ENCODE peak calls at places on chromosomes 16 and 17, in eight cellular contexts. B, H, W, P, V, X, M and J are unnamed samples.

GRCh38 chr16:89358030-89359005 is 132.0 kb downstream of the ANKRD11 start:
- DNase-seq in B (no peak), H (no peak), W (no peak), P (no peak), V (no peak), X (no peak), M (no peak), J (no peak)

GRCh38 chr17:29005936-29006438 is at the start of gene SEZ6:
- DNase-seq in B (peak; percentile 85), H (peak; percentile 58), W (no peak), P (peak; percentile 44), V (peak; percentile 74), X (peak; percentile 38), M (peak; percentile 75), J (peak; percentile 75)

GRCh38 chr16:72958522-72959076 is 89.3 kb downstream of the ZFHX3 start:
- DNase-seq in B (no peak), H (no peak), W (no peak), P (no peak), V (no peak), X (peak; percentile 15), M (no peak), J (no peak)

GRCh38 chr17:2395258-2396170 is 5.3 kb downstream of the MNT start:
- DNase-seq in B (no peak), H (no peak), W (no peak), P (peak; percentile 30), V (peak; percentile 55), X (no peak), M (no peak), J (peak; percentile 59)

GRCh38 chr16:19860146-19861030 is 24.3 kb downstream of the GPRC5B start:
- DNase-seq in B (peak; percentile 69), H (no peak), W (no peak), P (no peak), V (no peak), X (no peak), M (no peak), J (no peak)

GRCh38 chr16:740764-741505 is at the start of gene CIAO3:
- DNase-seq in B (peak; percentile 95), H (peak; percentile 96), W (peak; percentile 60), P (peak; percentile 79), V (peak; percentile 90), X (peak; percentile 78), M (peak; percentile 91), J (peak; percentile 92)

GRCh38 chr16:80986557-80986956 is 20.1 kb downstream of the CMC2 start:
- DNase-seq in B (no peak), H (no peak), W (no peak), P (no peak), V (no peak), X (no peak), M (no peak), J (no peak)

GRCh38 chr16:58011652-58012051 is 10.4 kb downstream of the USB1 start:
- DNase-seq in B (peak; percentile 63), H (no peak), W (no peak), P (peak; percentile 41), V (no peak), X (no peak), M (no peak), J (no peak)

GRCh38 chr17:47649972-47650524 is 329 bp downstream of the KPNB1 start:
- DNase-seq in B (no peak), H (no peak), W (no peak), P (no peak), V (peak; percentile 72), X (no peak), M (no peak), J (no peak)

GRCh38 chr16:58222532-58223316 is 24.8 kb upstream of the CSNK2A2 start:
- DNase-seq in B (peak; percentile 6), H (peak; percentile 72), W (no peak), P (peak; percentile 51), V (peak; percentile 91), X (no peak), M (no peak), J (no peak)

GRCh38 chr17:3036800-3037199 is 26.6 kb downstream of the OR1D5 start:
- DNase-seq in B (no peak), H (no peak), W (no peak), P (no peak), V (no peak), X (no peak), M (no peak), J (no peak)

GRCh38 chr16:25297151-25297787 is 39.6 kb upstream of the ZKSCAN2 start:
- DNase-seq in B (no peak), H (no peak), W (no peak), P (no peak), V (no peak), X (no peak), M (no peak), J (no peak)

GRCh38 chr17:15454328-15454727 is 13.1 kb downstream of the CDRT4 start:
- DNase-seq in B (no peak), H (no peak), W (no peak), P (no peak), V (no peak), X (no peak), M (no peak), J (no peak)

GRCh38 chr17:61647044-61647443 is 56.0 kb upstream of the NACA2 start:
- DNase-seq in B (peak; percentile 74), H (no peak), W (no peak), P (no peak), V (no peak), X (no peak), M (no peak), J (no peak)

GRCh38 chr16:13342675-13343074 is 441.3 kb downstream of the SHISA9 start:
- DNase-seq in B (no peak), H (no peak), W (no peak), P (no peak), V (no peak), X (no peak), M (no peak), J (no peak)

GRCh38 chr16:86727131-86727530 is 148.8 kb downstream of the FOXL1 start:
- DNase-seq in B (no peak), H (no peak), W (no peak), P (no peak), V (no peak), X (no peak), M (no peak), J (no peak)

GRCh38 chr17:20944014-20944905 is 98.6 kb downstream of the USP22 start:
- DNase-seq in B (no peak), H (peak; percentile 66), W (no peak), P (peak; percentile 37), V (peak; percentile 85), X (no peak), M (no peak), J (peak; percentile 87)

GRCh38 chr17:9862949-9863348 is 37.2 kb downstream of the GLP2R start:
- DNase-seq in B (no peak), H (no peak), W (no peak), P (no peak), V (no peak), X (no peak), M (no peak), J (no peak)

GRCh38 chr17:48100591-48101011 is 677 bp downstream of the CBX1 start:
- DNase-seq in B (peak; percentile 78), H (peak; percentile 73), W (no peak), P (peak; percentile 54), V (peak; percentile 66), X (peak; percentile 41), M (peak; percentile 79), J (no peak)

GRCh38 chr16:88700636-88701482 is 5.3 kb downstream of the RNF166 start:
- DNase-seq in B (peak; percentile 66), H (no peak), W (peak; percentile 64), P (peak; percentile 91), V (peak; percentile 88), X (peak; percentile 92), M (peak; percentile 93), J (peak; percentile 44)

DNA sequence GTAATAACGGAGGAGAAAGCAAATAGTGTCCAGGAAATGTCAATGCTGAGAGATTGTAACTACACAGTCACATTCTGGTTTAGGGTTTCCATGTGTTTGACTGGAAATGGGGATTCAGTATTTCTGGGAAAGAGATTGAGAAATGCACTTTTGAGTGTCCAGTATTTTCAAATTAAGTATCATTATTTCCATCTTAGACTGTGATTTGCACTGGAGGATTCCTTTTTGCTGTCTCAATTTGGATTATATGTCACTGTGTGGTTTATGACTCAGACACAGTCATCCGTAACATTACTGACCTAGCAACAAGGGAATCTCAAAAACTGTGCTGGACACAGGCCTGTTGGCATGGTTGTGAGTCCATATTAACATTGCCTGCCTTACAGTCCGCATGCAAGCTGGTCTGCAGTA is 681.4 kb downstream of the CDH11 start:
- DNase-seq in B (peak; percentile 95), H (no peak), W (no peak), P (peak; percentile 9), V (no peak), X (peak; percentile 27), M (peak; percentile 62), J (no peak)
- H3K4me3 ChIP-seq in B (peak overlapping the region; percentile 45), H (no peak overlapping the region), W (no peak overlapping the region), P (no peak overlapping the region), V (no peak overlapping the region), X (no peak overlapping the region), M (no peak overlapping the region), J (no peak overlapping the region)

DNA sequence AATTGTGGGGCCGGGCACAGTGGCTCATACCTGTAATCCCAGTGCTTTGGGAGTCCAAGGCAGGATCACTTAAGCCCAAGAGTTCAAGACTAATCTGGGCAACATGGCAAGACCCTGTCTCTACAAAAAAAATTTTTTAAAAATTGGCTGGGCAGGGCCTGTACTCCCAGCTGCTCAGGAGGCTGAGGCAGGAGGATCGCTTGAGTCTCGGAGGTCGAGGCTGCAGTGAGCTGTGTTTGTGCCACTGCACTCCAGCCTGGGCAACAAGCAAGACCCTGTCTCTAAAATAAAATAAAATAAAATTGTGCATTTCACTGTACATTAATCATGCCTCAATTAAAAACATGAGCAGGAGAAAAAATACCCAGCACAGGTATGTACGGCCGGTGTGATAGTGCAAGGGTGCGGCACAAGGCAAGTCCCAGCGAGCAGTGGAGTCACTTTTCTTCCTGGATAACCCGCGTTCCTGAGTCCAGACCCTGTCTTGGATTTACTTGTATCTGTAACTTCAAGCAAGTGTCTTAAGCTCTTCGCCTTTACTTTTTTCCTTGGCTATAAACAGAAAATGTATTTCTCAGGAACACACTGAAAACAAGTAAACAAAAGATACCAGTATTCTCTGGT is 11.4 kb downstream of the ZDHHC7 start:
- DNase-seq in B (no peak), H (no peak), W (no peak), P (no peak), V (no peak), X (no peak), M (no peak), J (peak; percentile 8)
- H3K9me3 ChIP-seq in B (no peaks in the 10 kb centered on the region), H (no peaks in the 10 kb centered on the region), W (no peaks in the 10 kb centered on the region), P (no peaks in the 10 kb centered on the region), V (no peaks in the 10 kb centered on the region), X (no peaks in the 10 kb centered on the region), M (no peaks in the 10 kb centered on the region), J (no peaks in the 10 kb centered on the region)

GRCh38 chr17:39612935-39613465 is 5.3 kb upstream of the NEUROD2 start:
- DNase-seq in B (no peak), H (no peak), W (no peak), P (no peak), V (no peak), X (no peak), M (no peak), J (no peak)
- H3K27me3 ChIP-seq in B (peaks cover 61% of the 10 kb centered on the region), H (peaks cover 27% of the 10 kb centered on the region), W (peaks cover 10% of the 10 kb centered on the region), P (peaks cover 72% of the 10 kb centered on the region), V (peaks cover 8% of the 10 kb centered on the region), X (no peaks in the 10 kb centered on the region), M (peaks cover 9% of the 10 kb centered on the region), J (peaks cover 3% of the 10 kb centered on the region)

DNA sequence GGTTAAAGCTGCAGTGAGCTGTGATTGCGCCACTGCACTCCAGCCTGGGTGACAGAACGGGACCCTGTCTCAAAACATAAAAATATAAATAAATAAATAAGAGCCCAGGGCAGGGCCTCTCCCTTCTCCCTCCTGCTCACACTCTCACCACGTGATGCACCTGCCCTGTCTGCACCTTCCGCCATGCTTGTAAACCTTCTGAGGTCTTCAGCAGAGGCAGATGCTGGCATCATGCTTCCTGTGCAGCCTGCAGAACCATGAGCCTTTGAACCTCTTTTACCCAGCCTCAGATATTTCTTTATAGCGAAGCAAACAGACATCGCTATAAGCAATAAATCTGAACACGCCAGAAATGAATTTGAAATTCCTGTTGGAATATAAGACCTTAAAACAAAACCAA is 48.5 kb downstream of the HNF1B start:
- DNase-seq in B (no peak), H (no peak), W (no peak), P (no peak), V (no peak), X (no peak), M (no peak), J (no peak)
- H3K4me3 ChIP-seq in B (no peak overlapping the region), H (no peak overlapping the region), W (no peak overlapping the region), P (no peak overlapping the region), V (no peak overlapping the region), X (no peak overlapping the region), M (no peak overlapping the region), J (no peak overlapping the region)